ENCODE peak calls at places on chromosomes 4 and X, in four cellular contexts. S is HepG2, J is A549, M is K562. O is an unnamed sample.

GRCh38 chr4:142516686-142517145 is 329.4 kb downstream of the INPP4B start:
- DNase-seq in J (no peak), M (no peak), S (no peak), O (no peak)

GRCh38 chr4:146959692-146960091 is 14.0 kb upstream of the TTC29 start:
- DNase-seq in J (no peak), S (no peak), M (no peak), O (no peak)

GRCh38 chr4:26044524-26044923 is 130.5 kb downstream of the SMIM20 start:
- DNase-seq in M (no peak), J (no peak), S (no peak), O (no peak)

GRCh38 chr4:25144870-25145481 is 15.3 kb downstream of the SEPSECS start:
- DNase-seq in J (peak; percentile 28), S (no peak), M (peak; percentile 21), O (no peak)

GRCh38 chrX:75746891-75747639 is 38.0 kb downstream of the MAGEE2 start:
- DNase-seq in S (peak; percentile 1), M (no peak), J (peak; percentile 4), O (no peak)

GRCh38 chrX:31209005-31209612 is 137.3 kb upstream of the FTHL17 start:
- DNase-seq in J (no peak), S (no peak), M (no peak), O (no peak)

GRCh38 chrX:119605398-119605738 is 856 bp downstream of the NKRF start:
- DNase-seq in S (peak; percentile 3), J (peak; percentile 28), M (no peak), O (no peak)

GRCh38 chr4:139523076-139523475 is 32.9 kb downstream of the SETD7 start:
- DNase-seq in M (no peak), S (no peak), J (no peak), O (no peak)

GRCh38 chr4:43251760-43252317 is 359.3 kb downstream of the GRXCR1 start:
- DNase-seq in J (no peak), S (no peak), M (no peak), O (no peak)

GRCh38 chrX:39309721-39310152 is 508.5 kb downstream of the MID1IP1 start:
- DNase-seq in S (no peak), M (no peak), J (no peak), O (no peak)

GRCh38 chr4:48033825-48034413 is 17.3 kb downstream of the NIPAL1 start:
- DNase-seq in M (peak; percentile 41), S (peak; percentile 28), J (no peak), O (no peak)

GRCh38 chr4:48035952-48036351 is 19.4 kb downstream of the NIPAL1 start:
- DNase-seq in M (no peak), J (no peak), S (no peak), O (no peak)

GRCh38 chr4:48030470-48030869 is 13.9 kb downstream of the NIPAL1 start:
- DNase-seq in S (no peak), J (no peak), M (no peak), O (no peak)

GRCh38 chr4:48031802-48032525 is 15.4 kb downstream of the NIPAL1 start:
- DNase-seq in S (no peak), M (no peak), J (no peak), O (no peak)

DNA sequence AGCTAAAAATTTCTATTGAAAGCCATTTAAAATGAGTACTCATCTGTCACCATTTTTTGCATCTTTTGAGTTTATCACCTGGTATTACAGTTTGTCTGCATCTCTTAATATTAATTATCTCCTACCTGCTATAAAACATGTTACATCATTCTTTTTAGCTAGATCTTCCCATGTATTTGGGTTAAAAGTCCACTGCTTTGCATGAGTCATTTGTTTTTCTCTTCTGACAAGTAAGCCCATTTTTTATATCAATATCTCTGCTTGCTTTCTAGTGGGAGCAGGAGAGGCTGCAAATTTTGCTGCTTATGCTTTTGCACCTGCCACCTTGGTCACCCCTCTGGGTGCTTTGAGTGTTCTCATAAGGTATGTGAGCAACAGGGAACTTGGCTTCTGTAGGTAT is 16.1 kb downstream of the NIPAL1 start:
- DNase-seq in J (no peak), S (peak; percentile 14), M (no peak), O (no peak)
- TF ChIP-seq ESRRA in J (no peak), S (no peak), M (no peak), O (no peak)

DNA sequence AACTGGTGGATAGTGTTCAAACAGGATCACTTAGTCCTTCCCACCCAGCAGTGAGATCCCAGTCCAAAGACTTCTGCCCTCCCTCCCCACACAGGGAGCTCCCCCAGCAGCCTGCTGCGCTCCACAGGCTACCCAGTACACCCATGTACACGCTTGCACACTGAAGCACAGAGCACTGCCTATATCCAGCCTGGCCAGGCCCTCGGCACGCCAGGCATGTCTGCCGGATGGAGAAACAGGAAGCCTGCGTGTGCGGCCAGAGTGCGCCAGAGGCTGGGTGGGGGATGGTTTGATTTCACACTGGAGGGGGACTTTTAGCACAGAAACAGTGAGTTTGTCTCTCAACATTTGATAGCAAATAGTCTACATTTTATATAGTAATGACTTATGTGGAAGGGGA is 833.5 kb upstream of the IGFBP7 start:
- DNase-seq in J (no peak), S (no peak), M (no peak), O (no peak)
- TF ChIP-seq SMC3 in J (no peak), S (no peak), M (no peak), O (no peak)

GRCh38 chr4:85514783-85515182 is 39.8 kb downstream of the ARHGAP24 start:
- DNase-seq in J (no peak), M (no peak), S (no peak), O (no peak)
- TF ChIP-seq ESRRA in J (no peak), M (no peak), S (no peak), O (no peak)

GRCh38 chr4:6367313-6367945 is 97.8 kb downstream of the WFS1 start:
- DNase-seq in J (no peak), S (no peak), M (no peak), O (no peak)

GRCh38 chr4:6368096-6368495 is 98.4 kb downstream of the WFS1 start:
- DNase-seq in J (no peak), S (no peak), M (no peak), O (no peak)

GRCh38 chr4:6369511-6369910 is 99.9 kb downstream of the WFS1 start:
- DNase-seq in S (no peak), J (no peak), M (no peak), O (no peak)

GRCh38 chr4:6369035-6369434 is 99.4 kb downstream of the WFS1 start:
- DNase-seq in M (no peak), J (no peak), S (no peak), O (no peak)

DNA sequence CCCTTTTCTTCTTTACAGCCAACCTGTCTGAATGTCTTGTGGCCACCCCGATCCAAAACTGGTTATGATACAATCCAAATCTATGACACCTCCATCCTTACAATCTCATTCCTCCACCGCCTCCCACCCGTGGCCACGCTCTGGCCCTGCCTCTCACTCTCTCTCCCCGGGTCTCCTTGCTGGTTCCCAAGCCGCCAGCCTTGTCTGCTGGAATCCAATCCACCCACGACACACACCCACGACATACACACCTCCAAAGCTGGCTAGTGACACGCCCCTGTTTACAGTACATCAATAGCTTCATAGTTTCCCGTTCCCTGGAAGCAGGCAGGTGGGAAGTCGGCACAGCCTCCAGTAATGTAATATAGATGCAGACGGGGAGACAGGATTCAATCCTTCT is 99.0 kb downstream of the WFS1 start:
- DNase-seq in M (no peak), S (no peak), J (no peak), O (no peak)
- TF ChIP-seq SMC3 in M (no peak), S (no peak), J (no peak), O (no peak)

GRCh38 chr4:2085496-2085901 is 26.4 kb downstream of the NAT8L start:
- DNase-seq in M (no peak), J (no peak), S (no peak), O (no peak)
- TF ChIP-seq ESRRA in M (no peak), J (no peak), S (no peak), O (no peak)

GRCh38 chr4:80180743-80181142 is 16.6 kb upstream of the PRDM8 start:
- DNase-seq in S (no peak), J (no peak), M (no peak), O (no peak)
- TF ChIP-seq SMC3 in S (no peak), J (no peak), M (no peak), O (no peak)

GRCh38 chr4:108324450-108324849 is 155.7 kb upstream of the LEF1 start:
- DNase-seq in J (no peak), S (no peak), M (no peak), O (no peak)

GRCh38 chr4:108317377-108317776 is 148.6 kb upstream of the LEF1 start:
- DNase-seq in J (no peak), S (no peak), M (no peak), O (no peak)

GRCh38 chr4:108315699-108316098 is 147.0 kb upstream of the LEF1 start:
- DNase-seq in M (no peak), J (no peak), S (no peak), O (no peak)

GRCh38 chr4:108322497-108322896 is 153.8 kb upstream of the LEF1 start:
- DNase-seq in M (no peak), J (no peak), S (no peak), O (no peak)

DNA sequence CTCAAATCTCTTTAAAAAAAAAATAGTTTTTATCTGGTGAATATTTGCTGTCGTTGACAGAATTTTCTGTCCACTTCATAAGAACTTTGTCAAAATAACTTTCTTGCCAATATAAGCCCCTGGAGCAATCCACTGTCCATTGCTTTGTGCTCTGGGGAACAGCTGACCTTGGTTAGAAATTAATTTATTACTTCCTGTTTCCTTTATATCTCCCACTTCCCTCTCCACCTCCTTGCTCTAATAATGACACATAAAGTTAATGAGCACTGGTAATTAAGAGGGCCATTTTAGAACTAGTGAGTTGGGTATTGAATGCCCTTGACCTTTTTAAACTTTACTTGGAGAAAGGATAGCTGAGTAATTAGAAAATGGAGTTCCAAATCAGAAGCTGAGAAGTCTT is 151.3 kb upstream of the LEF1 start:
- DNase-seq in J (no peak), S (no peak), M (no peak), O (no peak)
- TF ChIP-seq ESRRA in J (no peak), S (no peak), M (no peak), O (no peak)

DNA sequence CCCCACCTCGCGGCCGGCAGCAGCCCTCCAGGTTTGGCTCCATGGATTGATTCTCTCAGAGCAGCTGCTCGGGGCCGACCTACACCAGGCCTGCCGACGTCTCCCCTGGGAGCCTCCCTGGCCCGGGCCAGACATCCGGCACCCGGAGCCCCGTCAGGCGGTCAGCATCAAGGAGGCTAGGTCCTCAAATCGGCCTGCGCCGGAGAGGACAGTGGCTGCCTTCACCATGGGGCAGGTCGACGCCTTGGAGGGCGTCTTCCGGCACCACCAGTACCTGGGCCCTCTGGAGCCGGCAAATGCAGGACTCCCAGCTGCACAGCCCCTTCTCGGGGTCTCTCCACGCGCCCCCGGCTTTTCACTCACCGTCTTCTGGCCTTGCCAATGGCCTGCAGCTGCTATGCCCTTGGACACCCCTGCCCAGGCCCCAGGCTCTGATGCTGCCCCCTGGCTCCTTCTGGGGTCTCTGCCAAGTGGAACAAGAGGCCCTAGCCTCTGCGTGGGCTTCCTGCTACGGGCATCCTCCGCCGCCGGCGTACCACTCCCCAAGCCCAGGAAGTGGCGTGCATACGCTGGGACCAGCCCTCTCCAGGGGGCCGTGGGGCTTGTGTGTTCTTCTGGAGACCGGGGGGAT is 341.8 kb downstream of the MAGEB5 start:
- DNase-seq in J (no peak), S (no peak), M (no peak), O (no peak)
- TF ChIP-seq SMC3 in J (no peak), S (no peak), M (no peak), O (no peak)

O was measured in GM12878.